ENCODE peak calls at places on chromosomes 2 and 18, in six cellular contexts. U is SK-N-SH, O is PC-3, J is GM23338, K is HCT116, G is neural progenitor cell. W is an unnamed sample. For H3K4me1, the result is how much of the 10 kb centered on the place peaks cover.

GRCh38 chr18:2997846-2998599 is 14.9 kb downstream of the LPIN2 start:
- DNase-seq in O (no peak), U (no peak), K (no peak), G (no peak), J (no peak), W (no peak)

GRCh38 chr2:98869272-98869641 is 66.8 kb downstream of the CRACDL start:
- DNase-seq in K (no peak), G (no peak), O (peak), J (peak), U (no peak), W (no peak)

GRCh38 chr18:70142021-70142420 is 63.5 kb downstream of the RTTN start:
- DNase-seq in G (no peak), U (no peak), J (no peak), K (no peak), O (no peak), W (no peak)

GRCh38 chr18:59432796-59433195 is 73.7 kb upstream of the LMAN1 start:
- DNase-seq in U (no peak), J (no peak), K (no peak), O (no peak), G (no peak), W (no peak)

GRCh38 chr2:222655406-222655747 is 515 bp downstream of the FARSB start:
- DNase-seq in J (peak), O (peak), K (peak), G (peak), U (no peak), W (no peak)

GRCh38 chr2:232273903-232274598 is 104.5 kb upstream of the ALPP start:
- DNase-seq in J (no peak), G (peak), U (no peak), O (no peak), K (no peak), W (no peak)

GRCh38 chr18:31651369-31651768 is 33.0 kb downstream of the B4GALT6 start:
- DNase-seq in K (no peak), J (no peak), U (no peak), O (no peak), G (no peak), W (no peak)

GRCh38 chr2:127857494-127857818 is 499 bp downstream of the POLR2D start:
- DNase-seq in O (no peak), G (peak), K (no peak), J (peak), U (peak), W (peak)

GRCh38 chr2:149743842-149744468 is 156.4 kb upstream of the MMADHC start:
- DNase-seq in G (no peak), O (peak), U (no peak), K (no peak), J (no peak), W (no peak)

GRCh38 chr2:61887684-61888303 is 662 bp downstream of the CCT4 start:
- DNase-seq in K (no peak), U (peak), O (peak), J (peak), G (peak), W (peak)

GRCh38 chr2:219408101-219409030 is 9.8 kb upstream of the DES start:
- DNase-seq in O (no peak), K (no peak), G (no peak), J (no peak), U (no peak), W (no peak)

GRCh38 chr2:219404954-219405353 is 13.2 kb upstream of the DES start:
- DNase-seq in K (no peak), O (no peak), J (peak), G (peak), U (no peak), W (no peak)

GRCh38 chr2:219405451-219405850 is 12.7 kb upstream of the DES start:
- DNase-seq in U (no peak), J (peak), K (no peak), G (peak), O (no peak), W (no peak)

GRCh38 chr2:219405958-219406860 is 12.0 kb upstream of the DES start:
- DNase-seq in K (no peak), U (no peak), G (no peak), O (no peak), J (no peak), W (no peak)

GRCh38 chr2:219406861-219407230 is 11.3 kb upstream of the DES start:
- DNase-seq in G (no peak), O (peak), K (no peak), J (no peak), U (no peak), W (no peak)
- TF ChIP-seq EZH2phosphoT487 in G (no peak), O (no peak), K (no peak), J (no peak), U (no peak), W (no peak)

DNA sequence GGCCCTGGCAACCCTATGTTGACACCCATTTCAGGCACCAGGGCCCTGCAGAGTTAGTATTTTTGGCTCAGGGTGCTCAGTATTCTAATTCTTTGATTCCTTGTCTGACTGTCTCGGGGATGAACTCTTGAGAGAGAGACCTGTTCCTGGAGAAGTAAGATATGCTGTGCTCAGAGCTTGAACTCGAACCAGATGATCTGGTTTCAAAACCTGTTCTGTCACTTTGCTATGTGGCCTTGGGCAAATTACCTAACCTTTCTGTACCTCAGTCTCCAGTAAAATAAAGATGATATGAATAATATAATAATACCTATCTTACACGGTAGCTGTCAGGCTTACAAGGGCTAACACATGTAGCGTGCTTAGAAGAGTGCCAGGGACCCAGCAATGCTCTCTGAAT is 294.2 kb downstream of the DYSF start:
- DNase-seq in G (no peak), O (peak), U (no peak), J (no peak), K (peak), W (no peak)
- H3K4me1 ChIP-seq in G (under half), O (half or more), U (under half), J (under half), K (half or more), W (under half)

GRCh38 chr2:9907402-9907801 is 44.1 kb upstream of the GRHL1 start:
- DNase-seq in J (no peak), G (no peak), O (no peak), K (no peak), U (no peak), W (no peak)

GRCh38 chr2:9912468-9912867 is 39.0 kb upstream of the GRHL1 start:
- DNase-seq in U (no peak), K (no peak), J (no peak), G (no peak), O (no peak), W (no peak)

GRCh38 chr2:9910699-9911098 is 40.8 kb upstream of the GRHL1 start:
- DNase-seq in U (no peak), G (no peak), J (no peak), O (no peak), K (no peak), W (no peak)

GRCh38 chr2:9908639-9909038 is 42.9 kb upstream of the GRHL1 start:
- DNase-seq in G (no peak), O (no peak), U (no peak), J (no peak), K (no peak), W (no peak)

DNA sequence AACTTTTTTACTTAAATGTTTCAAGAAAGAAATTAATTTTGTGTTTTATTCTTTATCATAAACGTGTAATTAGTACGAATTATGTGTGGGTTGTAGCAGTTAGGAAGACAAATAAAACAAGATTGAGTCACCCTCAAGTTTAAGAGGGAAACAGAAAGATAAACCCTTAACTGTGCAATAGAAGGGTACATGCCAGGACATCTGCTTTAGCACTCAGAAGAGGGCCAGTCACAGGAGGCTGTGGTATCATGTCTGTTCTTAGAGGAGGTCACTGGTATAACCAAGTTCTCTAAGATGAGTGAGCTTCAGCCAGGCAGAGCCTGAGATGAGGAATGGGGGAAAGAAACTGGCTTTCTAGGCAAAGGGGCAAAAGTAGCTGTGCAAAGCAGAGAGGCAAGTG is 42.4 kb upstream of the GRHL1 start:
- DNase-seq in U (no peak), J (no peak), O (no peak), G (no peak), K (no peak), W (no peak)
- TF ChIP-seq EZH2phosphoT487 in U (no peak), J (no peak), O (no peak), G (no peak), K (no peak), W (no peak)

GRCh38 chr2:28407976-28408690 is 15.5 kb downstream of the FOSL2 start:
- DNase-seq in G (no peak), K (no peak), U (no peak), J (no peak), O (no peak), W (no peak)
- H3K4me1 ChIP-seq in G (under half), K (under half), U (under half), J (under half), O (under half), W (under half)

GRCh38 chr2:88607416-88607815 is 19.8 kb downstream of the EIF2AK3 start:
- DNase-seq in K (no peak), U (peak), O (no peak), G (no peak), J (no peak), W (no peak)

GRCh38 chr2:88608184-88608583 is 19.1 kb downstream of the EIF2AK3 start:
- DNase-seq in K (no peak), G (no peak), O (no peak), U (no peak), J (no peak), W (peak)

GRCh38 chr2:88602022-88602421 is 25.2 kb downstream of the EIF2AK3 start:
- DNase-seq in O (no peak), U (no peak), G (no peak), K (no peak), J (no peak), W (no peak)

GRCh38 chr2:88603146-88603545 is 24.1 kb downstream of the EIF2AK3 start:
- DNase-seq in U (no peak), J (no peak), G (no peak), O (peak), K (no peak), W (no peak)

DNA sequence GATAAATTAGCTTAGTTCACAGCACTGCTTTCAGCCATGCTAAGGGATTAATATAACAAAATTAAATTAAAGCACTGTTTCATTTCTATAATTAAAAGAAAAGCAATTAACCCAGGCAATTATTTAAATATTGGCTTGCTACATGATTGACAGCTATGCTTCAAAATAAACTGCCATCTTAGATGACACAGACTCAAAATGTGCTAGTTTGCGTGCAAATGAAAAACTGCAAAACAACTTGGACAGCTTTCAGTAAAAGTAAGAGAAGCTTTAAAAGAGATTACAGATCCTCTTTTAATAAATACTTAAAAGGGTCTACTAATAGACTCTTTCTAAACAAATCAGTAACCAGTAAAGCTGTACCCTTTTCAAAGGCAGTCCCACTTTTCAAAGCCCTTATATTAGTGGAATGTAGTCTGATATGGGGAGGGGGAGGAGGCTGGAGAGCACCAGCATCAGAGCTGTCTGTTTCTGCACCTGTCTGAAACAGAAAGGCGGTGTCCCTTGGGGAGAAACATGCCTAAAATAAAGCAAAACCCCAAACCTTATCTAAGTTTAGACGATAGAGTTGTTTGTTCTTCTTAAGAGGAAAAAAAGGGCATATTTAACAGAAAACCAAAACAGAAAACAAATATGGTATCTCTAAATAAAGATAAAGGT is 20.8 kb downstream of the EIF2AK3 start:
- DNase-seq in O (no peak), G (no peak), J (no peak), K (no peak), U (no peak), W (peak)
- TF ChIP-seq EZH2phosphoT487 in O (no peak), G (no peak), J (no peak), K (no peak), U (no peak), W (no peak)

DNA sequence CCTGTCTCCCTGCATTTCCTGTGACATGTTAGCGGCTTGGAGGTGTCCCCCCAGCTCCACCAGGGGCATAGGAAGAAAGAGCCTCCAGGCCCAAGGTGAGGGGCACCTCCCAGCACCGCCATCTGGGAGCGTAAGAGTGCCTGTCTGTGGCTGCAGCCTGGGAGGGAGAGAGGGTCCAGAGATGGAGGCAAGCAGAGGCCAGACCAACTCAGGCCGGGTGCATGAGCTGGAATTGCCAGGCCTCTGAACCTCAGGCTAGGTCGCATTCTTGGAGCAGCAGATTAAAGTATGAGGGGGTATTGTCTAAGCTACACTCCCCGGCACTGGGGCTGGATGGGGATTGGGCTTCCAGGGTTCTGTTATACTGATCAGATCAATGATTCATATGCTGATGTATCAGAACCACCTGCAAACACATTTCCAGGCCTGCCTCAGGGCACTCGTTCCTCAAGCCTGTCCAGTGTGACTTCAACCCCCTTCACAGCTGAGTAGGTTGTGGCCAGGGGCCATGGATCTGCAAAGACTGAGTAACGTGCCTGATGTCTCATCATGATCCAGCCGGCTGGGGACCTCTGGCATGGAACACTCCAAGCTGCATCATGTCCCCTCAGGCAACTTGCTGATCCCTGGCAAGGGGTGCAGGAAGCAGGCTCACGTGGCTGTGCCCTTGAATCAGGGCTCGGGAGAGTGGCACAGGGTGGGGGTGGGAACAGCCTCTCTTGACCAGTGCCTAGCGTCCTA is 73.2 kb downstream of the HS1BP3 start:
- DNase-seq in U (no peak), J (no peak), G (no peak), O (peak), K (no peak), W (no peak)
- H3K4me1 ChIP-seq in U (under half), J (under half), G (under half), O (under half), K (under half), W (under half)

GRCh38 chr2:27071990-27072830 is 756 bp upstream of the OST4 start:
- DNase-seq in J (peak), O (no peak), U (peak), G (peak), K (no peak), W (no peak)
- TF ChIP-seq EZH2phosphoT487 in J (no peak), O (no peak), U (no peak), G (no peak), K (no peak), W (no peak)

GRCh38 chr2:68772109-68772508 is 37.5 kb downstream of the ARHGAP25 start:
- DNase-seq in K (no peak), U (no peak), J (no peak), G (no peak), O (no peak), W (no peak)

GRCh38 chr2:68768951-68769350 is 34.3 kb downstream of the ARHGAP25 start:
- DNase-seq in J (no peak), O (no peak), G (no peak), K (no peak), U (no peak), W (no peak)

GRCh38 chr2:68769586-68770270 is 35.1 kb downstream of the ARHGAP25 start:
- DNase-seq in O (no peak), G (no peak), U (no peak), K (no peak), J (peak), W (no peak)

GRCh38 chr2:68770271-68771111 is 35.9 kb downstream of the ARHGAP25 start:
- DNase-seq in J (no peak), O (no peak), K (no peak), U (no peak), G (no peak), W (no peak)

DNA sequence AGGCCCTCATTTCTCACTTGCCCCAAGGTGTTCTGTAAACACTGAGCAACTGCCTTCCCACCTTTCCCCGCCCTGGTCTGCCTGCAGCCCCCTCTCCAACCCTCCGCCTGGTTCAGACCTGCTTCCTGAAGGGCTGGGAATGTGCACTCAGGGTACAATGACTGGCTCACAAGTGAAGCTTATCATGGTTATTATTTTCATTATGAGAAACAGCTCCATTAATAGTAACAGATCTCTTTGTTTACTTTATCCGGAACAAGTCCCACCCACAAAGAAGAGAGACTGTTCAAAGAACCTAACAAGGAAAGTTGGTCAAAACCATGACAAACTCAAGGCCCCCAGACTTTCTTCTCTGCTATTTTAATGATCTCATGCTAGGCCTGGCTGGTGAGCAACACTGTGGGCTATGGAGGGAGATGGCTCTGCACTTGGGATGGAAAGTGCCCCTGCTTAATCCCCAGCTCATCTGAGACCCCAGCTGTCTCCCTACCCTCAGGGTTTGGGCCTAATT is 36.7 kb downstream of the ARHGAP25 start:
- DNase-seq in J (no peak), U (no peak), K (no peak), G (no peak), O (no peak), W (no peak)
- H3K4me1 ChIP-seq in J (under half), U (under half), K (under half), G (under half), O (under half), W (half or more)

GRCh38 chr18:48541026-48541746 is 2.4 kb downstream of the CTIF start:
- DNase-seq in G (peak), J (peak), K (no peak), U (peak), O (peak), W (peak)

GRCh38 chr18:48541747-48542108 is 2.9 kb downstream of the CTIF start:
- DNase-seq in J (no peak), O (no peak), G (no peak), K (no peak), U (no peak), W (no peak)

GRCh38 chr18:48539406-48540328 is 836 bp downstream of the CTIF start:
- DNase-seq in K (no peak), O (peak), G (peak), J (peak), U (peak), W (peak)

GRCh38 chr18:48538531-48539405 is at the start of gene CTIF:
- DNase-seq in G (peak), U (peak), K (peak), J (peak), O (peak), W (peak)

GRCh38 chr18:48540329-48541025 is 1.6 kb downstream of the CTIF start:
- DNase-seq in J (peak), K (no peak), G (peak), U (peak), O (peak), W (peak)
- TF ChIP-seq EZH2phosphoT487 in J (no peak), K (no peak), G (no peak), U (no peak), O (no peak), W (no peak)

W was measured in MM.1S.